ENCODE peak calls at places on chromosomes 1 and 21, in six cellular contexts. U is nephron progenitor cell, H is lower leg skin, C is B cell, F is foreskin fibroblast, M is AG04450. R is an unnamed sample.

GRCh38 chr1:62233926-62234450 is 39.3 kb downstream of the L1TD1 start:
- DNase-seq in U (no peak), H (no peak), C (no peak), F (no peak), M (no peak), R (no peak)

GRCh38 chr1:47031059-47031458 is 7.6 kb downstream of the CYP4X1 start:
- DNase-seq in U (no peak), H (peak), C (no peak), F (peak), M (no peak), R (no peak)

GRCh38 chr1:230127105-230128054 is 60.3 kb downstream of the GALNT2 start:
- DNase-seq in U (no peak), H (no peak), C (no peak), F (no peak), M (no peak), R (peak)

GRCh38 chr1:192489748-192490147 is 85.8 kb upstream of the RGS1 start:
- DNase-seq in U (peak), H (peak), C (no peak), F (peak), M (peak), R (peak)

GRCh38 chr1:38741341-38741740 is 118.2 kb downstream of the RRAGC start:
- DNase-seq in U (no peak), H (no peak), C (no peak), F (no peak), M (no peak), R (no peak)

GRCh38 chr1:23126801-23127200 is 41.9 kb downstream of the LUZP1 start:
- DNase-seq in U (no peak), H (no peak), C (no peak), F (peak), M (peak), R (no peak)

GRCh38 chr1:184150776-184151531 is 99.4 kb downstream of the TSEN15 start:
- DNase-seq in U (no peak), H (peak), C (no peak), F (no peak), M (no peak), R (no peak)

GRCh38 chr1:5743435-5744095 is 248.7 kb downstream of the NPHP4 start:
- DNase-seq in U (no peak), H (no peak), C (no peak), F (no peak), M (no peak), R (no peak)

GRCh38 chr1:9990944-9991343 is 6.1 kb upstream of the RBP7 start:
- DNase-seq in U (no peak), H (no peak), C (no peak), F (no peak), M (no peak), R (no peak)

GRCh38 chr1:159056069-159056698 is 20.4 kb downstream of the AIM2 start:
- DNase-seq in U (no peak), H (no peak), C (no peak), F (no peak), M (no peak), R (no peak)

GRCh38 chr1:921011-921837 is 2.5 kb upstream of the SAMD11 start:
- DNase-seq in U (peak), H (no peak), C (peak), F (peak), M (peak), R (no peak)

GRCh38 chr1:235974616-235975015 is 90.3 kb downstream of the NID1 start:
- DNase-seq in U (no peak), H (no peak), C (no peak), F (no peak), M (no peak), R (no peak)

GRCh38 chr1:206557636-206558473 is 50.5 kb downstream of the RASSF5 start:
- DNase-seq in U (no peak), H (no peak), C (peak), F (no peak), M (no peak), R (peak)

GRCh38 chr1:77543822-77544448 is 138.5 kb downstream of the ZZZ3 start:
- DNase-seq in U (no peak), H (no peak), C (no peak), F (no peak), M (no peak), R (no peak)

GRCh38 chr1:203935286-203935685 is 73.9 kb downstream of the SNRPE start:
- DNase-seq in U (no peak), H (no peak), C (no peak), F (no peak), M (no peak), R (no peak)

GRCh38 chr1:230501845-230502244 is 75.7 kb upstream of the PGBD5 start:
- DNase-seq in U (no peak), H (no peak), C (no peak), F (no peak), M (no peak), R (no peak)

GRCh38 chr1:205186191-205186590 is 25.3 kb downstream of the DSTYK start:
- DNase-seq in U (no peak), H (no peak), C (no peak), F (no peak), M (no peak), R (peak)

GRCh38 chr21:28899744-28900143 is 92.9 kb downstream of the LTN1 start:
- DNase-seq in U (no peak), H (no peak), C (no peak), F (peak), M (peak), R (no peak)

GRCh38 chr1:203126151-203126865 is 1.2 kb upstream of the ADORA1 start:
- DNase-seq in U (no peak), H (no peak), C (no peak), F (no peak), M (no peak), R (no peak)

GRCh38 chr21:43354016-43354420 is 72.9 kb downstream of the SIK1 start:
- DNase-seq in U (no peak), H (no peak), C (no peak), F (no peak), M (no peak), R (no peak)

GRCh38 chr1:11787251-11787803 is 18.4 kb downstream of the MTHFR start:
- DNase-seq in U (no peak), H (no peak), C (no peak), F (peak), M (no peak), R (no peak)

GRCh38 chr1:96236156-96236739 is 485.3 kb upstream of the PTBP2 start:
- DNase-seq in U (peak), H (peak), C (no peak), F (peak), M (peak), R (peak)

GRCh38 chr1:156868341-156868740 is 7.7 kb downstream of the NTRK1 start:
- DNase-seq in U (no peak), H (no peak), C (no peak), F (no peak), M (no peak), R (no peak)
- TF ChIP-seq CTCF in U (no peak), H (no peak), C (no peak), F (no peak), M (no peak), R (no peak)

DNA sequence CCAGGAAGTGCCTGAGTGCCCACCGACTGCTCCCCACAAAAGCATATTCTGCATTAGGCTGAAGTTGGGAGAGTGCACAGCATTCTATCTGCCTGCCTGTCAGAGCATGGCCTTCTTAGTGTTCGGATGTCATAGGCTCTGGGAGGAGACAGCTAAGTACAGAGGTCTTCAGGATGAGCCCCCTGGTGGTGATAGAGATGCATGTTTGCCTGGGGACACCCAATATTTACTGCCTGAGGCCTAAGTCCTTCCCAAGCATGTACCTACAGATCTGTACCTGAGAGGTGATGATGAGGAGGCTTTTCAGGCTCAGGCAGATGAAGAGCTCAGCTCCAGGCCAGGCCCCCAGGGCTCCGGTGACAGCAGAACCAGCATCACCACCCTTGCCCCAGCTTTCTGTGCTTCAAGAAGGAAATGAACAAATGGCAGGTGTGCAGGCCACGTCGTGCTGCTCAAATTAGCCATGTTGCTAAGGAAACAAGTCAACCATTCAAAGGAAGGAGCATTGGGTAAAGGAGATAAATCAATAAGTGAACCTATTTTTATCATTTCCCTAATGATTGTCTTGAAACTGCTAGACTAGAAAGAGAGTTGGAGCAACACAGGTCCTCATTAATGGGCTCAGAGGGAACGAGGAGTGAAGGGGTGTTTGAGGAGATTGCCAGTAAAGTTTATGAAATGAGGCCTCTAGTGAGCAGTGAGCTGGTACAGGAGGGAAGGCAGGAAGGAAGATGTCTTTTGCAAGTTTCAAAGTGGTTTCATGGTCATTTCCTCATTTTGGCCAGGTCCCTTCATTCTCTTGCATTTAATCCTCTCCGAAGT is 21.2 kb downstream of the CACNA1E start:
- DNase-seq in U (peak), H (no peak), C (peak), F (no peak), M (no peak), R (peak)
- TF ChIP-seq CTCF in U (peak), H (no peak), C (peak), F (no peak), M (peak), R (peak)

GRCh38 chr1:7302873-7303272 is 468.2 kb upstream of the VAMP3 start:
- DNase-seq in U (no peak), H (no peak), C (no peak), F (no peak), M (no peak), R (no peak)

GRCh38 chr1:7300893-7301292 is 470.2 kb upstream of the VAMP3 start:
- DNase-seq in U (no peak), H (no peak), C (no peak), F (peak), M (peak), R (no peak)

GRCh38 chr1:7302126-7302525 is 469.0 kb upstream of the VAMP3 start:
- DNase-seq in U (no peak), H (no peak), C (no peak), F (no peak), M (no peak), R (no peak)

GRCh38 chr1:7299994-7300393 is 471.1 kb upstream of the VAMP3 start:
- DNase-seq in U (no peak), H (no peak), C (no peak), F (peak), M (peak), R (no peak)

GRCh38 chr1:7301346-7301993 is 469.6 kb upstream of the VAMP3 start:
- DNase-seq in U (peak), H (no peak), C (no peak), F (no peak), M (no peak), R (no peak)
- TF ChIP-seq CTCF in U (no peak), H (no peak), C (no peak), F (no peak), M (no peak), R (no peak)

GRCh38 chr1:186340772-186341171 is 34.3 kb downstream of the TPR start:
- DNase-seq in U (no peak), H (no peak), C (no peak), F (no peak), M (no peak), R (no peak)
- TF ChIP-seq CTCF in U (no peak), H (no peak), C (no peak), F (no peak), M (no peak), R (no peak)

GRCh38 chr1:82090104-82090503 is 289.4 kb downstream of the ADGRL2 start:
- DNase-seq in U (no peak), H (no peak), C (no peak), F (peak), M (no peak), R (no peak)
- TF ChIP-seq CTCF in U (peak), H (no peak), C (no peak), F (peak), M (peak), R (no peak)

GRCh38 chr1:70140343-70140742 is 65.0 kb downstream of the LRRC40 start:
- DNase-seq in U (no peak), H (no peak), C (no peak), F (peak), M (no peak), R (no peak)

GRCh38 chr1:70140894-70141293 is 64.5 kb downstream of the LRRC40 start:
- DNase-seq in U (no peak), H (no peak), C (no peak), F (peak), M (no peak), R (no peak)

GRCh38 chr1:70142120-70142519 is 63.3 kb downstream of the LRRC40 start:
- DNase-seq in U (no peak), H (no peak), C (no peak), F (peak), M (no peak), R (no peak)

GRCh38 chr1:70146488-70146887 is 58.9 kb downstream of the LRRC40 start:
- DNase-seq in U (no peak), H (no peak), C (no peak), F (peak), M (no peak), R (no peak)

DNA sequence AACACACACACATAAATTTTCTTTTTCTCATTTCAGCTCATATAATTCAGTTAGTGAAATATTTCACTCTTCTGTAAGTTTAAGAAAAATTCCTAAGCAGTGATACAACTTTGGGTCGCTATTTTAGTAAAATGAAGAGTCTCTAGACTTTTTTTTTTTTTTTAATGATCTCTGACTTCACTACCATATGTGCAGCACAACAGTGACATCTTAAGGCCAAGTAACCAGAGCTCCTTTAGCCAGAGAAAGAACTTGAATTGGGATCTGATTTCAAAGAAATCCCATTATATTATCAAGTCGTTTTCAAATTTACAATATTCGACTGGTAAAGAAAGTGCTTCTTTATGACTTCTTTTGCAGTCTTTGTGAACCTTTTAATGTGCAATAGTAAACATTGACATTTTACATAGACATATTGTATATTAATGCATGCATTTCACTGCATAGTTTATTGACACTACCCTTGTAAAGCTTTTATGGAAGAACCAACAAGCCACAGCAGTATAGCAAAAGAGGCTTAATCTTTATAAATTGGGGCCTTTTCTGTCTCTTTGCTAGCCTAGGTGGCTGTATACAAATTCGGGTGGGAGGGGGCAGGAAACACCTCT is 62.2 kb downstream of the LRRC40 start:
- DNase-seq in U (no peak), H (no peak), C (no peak), F (peak), M (no peak), R (no peak)
- TF ChIP-seq CTCF in U (no peak), H (no peak), C (no peak), F (peak), M (peak), R (no peak)

GRCh38 chr1:245156041-245156735 is 1.4 kb downstream of the KIF26B start:
- DNase-seq in U (peak), H (peak), C (peak), F (peak), M (no peak), R (peak)
- TF ChIP-seq CTCF in U (peak), H (no peak), C (peak), F (peak), M (peak), R (peak)